ENCODE peak calls at places on chromosomes 3 and 15, in four cellular contexts. T is PC-3; J is activated naive CD8-positive, alpha-beta T cell treated with anti-CD3 and anti-CD28 coated beads, Interleukin-2, amount 10 ng/mL, durations not matched to agents 7 days and 5 days; K is activated CD8-positive, alpha-beta memory T cell treated with anti-CD3 and anti-CD28 coated beads, Interleukin-2, amount 10 ng/mL, durations not matched to agents 7 days and 5 days. O is an unnamed sample.

GRCh38 chr3:64399205-64399800 is 174.0 kb upstream of the PRICKLE2 start:
- DNase-seq in T (peak), J (no peak), K (no peak), O (no peak)

GRCh38 chr3:40366203-40367162 is 20.5 kb upstream of the ENTPD3 start:
- DNase-seq in T (peak), J (no peak), K (no peak), O (no peak)

GRCh38 chr3:32630266-32630665 is 54.7 kb upstream of the CNOT10 start:
- DNase-seq in T (peak), J (no peak), K (no peak), O (no peak)

GRCh38 chr3:15428539-15428938 is 1.1 kb downstream of the EAF1 start:
- DNase-seq in T (peak), J (no peak), K (peak), O (no peak)

GRCh38 chr15:63708141-63708772 is 111.1 kb downstream of the FBXL22 start:
- DNase-seq in T (no peak), J (no peak), K (peak), O (no peak)

GRCh38 chr3:151171145-151171544 is 31.9 kb downstream of the GPR171 start:
- DNase-seq in T (no peak), J (peak), K (peak), O (no peak)

GRCh38 chr3:3675186-3675585 is 124.0 kb upstream of the LRRN1 start:
- DNase-seq in T (no peak), J (no peak), K (no peak), O (no peak)

GRCh38 chr15:37019479-37020433 is 80.6 kb downstream of the MEIS2 start:
- DNase-seq in T (no peak), J (no peak), K (no peak), O (no peak)

GRCh38 chr15:62125763-62126162 is 39.3 kb downstream of the C2CD4B start:
- DNase-seq in T (peak), J (no peak), K (no peak), O (no peak)

GRCh38 chr3:50008931-50009330 is 69.0 kb downstream of the RBM6 start:
- DNase-seq in T (peak), J (no peak), K (no peak), O (no peak)

GRCh38 chr3:131560795-131561194 is 58.0 kb upstream of the MRPL3 start:
- DNase-seq in T (no peak), J (no peak), K (no peak), O (no peak)

GRCh38 chr3:48125026-48125704 is 63.1 kb downstream of the CDC25A start:
- DNase-seq in T (no peak), J (no peak), K (no peak), O (no peak)

GRCh38 chr15:57281357-57281756 is 94.9 kb upstream of the CGNL1 start:
- DNase-seq in T (no peak), J (no peak), K (no peak), O (no peak)

GRCh38 chr3:177565981-177566380 is 368.7 kb upstream of the TBL1XR1 start:
- DNase-seq in T (no peak), J (no peak), K (no peak), O (no peak)

GRCh38 chr3:4376499-4376898 is 73.3 kb downstream of the SETMAR start:
- DNase-seq in T (peak), J (no peak), K (no peak), O (no peak)

GRCh38 chr15:50425219-50425618 is 1.0 kb downstream of the USP8 start:
- DNase-seq in T (no peak), J (no peak), K (no peak), O (no peak)

GRCh38 chr3:65402597-65402996 is 636.1 kb downstream of the MAGI1 start:
- DNase-seq in T (peak), J (no peak), K (no peak), O (peak)

GRCh38 chr15:79858469-79858868 is 38.3 kb downstream of the MTHFS start:
- DNase-seq in T (peak), J (no peak), K (no peak), O (no peak)

GRCh38 chr3:76872999-76873398 is 166.9 kb upstream of the ROBO2 start:
- DNase-seq in T (no peak), J (no peak), K (no peak), O (no peak)

GRCh38 chr3:144683065-144683464 is 711.4 kb downstream of the DIPK2A start:
- DNase-seq in T (no peak), J (no peak), K (no peak), O (no peak)

GRCh38 chr3:11607816-11608215 is 35.9 kb downstream of the VGLL4 start:
- DNase-seq in T (no peak), J (no peak), K (no peak), O (no peak)